ENCODE peak calls at places on chromosomes 6 and 20, in seven cellular contexts. I is lower leg skin, D is tibial nerve, V is ovary, E is prostate gland, H is spleen, F is stomach. C is an unnamed sample.

GRCh38 chr6:75503291-75503690 is 9.7 kb upstream of the FILIP1 start:
- DNase-seq in I (no peak), D (no peak), V (no peak), E (no peak), H (no peak), F (no peak), C (no peak)

GRCh38 chr6:129191275-129191674 is 308.3 kb downstream of the LAMA2 start:
- DNase-seq in I (no peak), D (no peak), V (no peak), E (no peak), H (no peak), F (no peak), C (no peak)

GRCh38 chr6:101129851-101130250 is 248.7 kb upstream of the ASCC3 start:
- DNase-seq in I (no peak), D (no peak), V (no peak), E (no peak), H (no peak), F (no peak), C (no peak)

GRCh38 chr6:144675231-144675861 is 390.2 kb downstream of the UTRN start:
- DNase-seq in I (no peak), D (peak; percentile 21), V (peak; percentile 24), E (no peak), H (no peak), F (no peak), C (no peak)

GRCh38 chr6:44855562-44856494 is 468.3 kb downstream of the CDC5L start:
- DNase-seq in I (no peak), D (no peak), V (no peak), E (no peak), H (no peak), F (no peak), C (no peak)

GRCh38 chr20:44019638-44020335 is 105.1 kb downstream of the TOX2 start:
- DNase-seq in I (no peak), D (no peak), V (no peak), E (no peak), H (no peak), F (no peak), C (no peak)

GRCh38 chr6:137121401-137121997 is 51.9 kb downstream of the IL22RA2 start:
- DNase-seq in I (no peak), D (no peak), V (no peak), E (no peak), H (no peak), F (no peak), C (no peak)

GRCh38 chr6:81241126-81241525 is 511.4 kb downstream of the TENT5A start:
- DNase-seq in I (no peak), D (no peak), V (no peak), E (no peak), H (no peak), F (no peak), C (no peak)

GRCh38 chr20:23349338-23350006 is 1.1 kb upstream of the NXT1 start:
- DNase-seq in I (peak; percentile 40), D (no peak), V (peak; percentile 44), E (no peak), H (no peak), F (no peak), C (no peak)

GRCh38 chr6:107443904-107444267 is 15.5 kb downstream of the PDSS2 start:
- DNase-seq in I (no peak), D (no peak), V (no peak), E (no peak), H (no peak), F (no peak), C (no peak)

GRCh38 chr6:11263185-11263817 is 30.8 kb upstream of the NEDD9 start:
- DNase-seq in I (peak; percentile 36), D (peak; percentile 74), V (peak; percentile 53), E (no peak), H (no peak), F (peak; percentile 75), C (peak; percentile 63)

GRCh38 chr6:113433506-113433991 is 423.6 kb upstream of the MARCKS start:
- DNase-seq in I (peak; percentile 85), D (peak; percentile 70), V (no peak), E (peak; percentile 92), H (no peak), F (peak; percentile 65), C (peak; percentile 56)

GRCh38 chr6:3569817-3570216 is 113.0 kb upstream of the SLC22A23 start:
- DNase-seq in I (no peak), D (no peak), V (no peak), E (no peak), H (no peak), F (no peak), C (no peak)

GRCh38 chr6:164616917-164617524 is 692.4 kb downstream of the C6orf118 start:
- DNase-seq in I (no peak), D (no peak), V (no peak), E (no peak), H (no peak), F (no peak), C (no peak)

GRCh38 chr6:11537229-11538048 is at the start of gene TMEM170B:
- DNase-seq in I (peak; percentile 82), D (peak; percentile 79), V (peak; percentile 97), E (peak; percentile 87), H (peak; percentile 99), F (peak; percentile 95), C (peak; percentile 96)

GRCh38 chr6:143629104-143630080 is 48.4 kb upstream of the PHACTR2 start:
- DNase-seq in I (no peak), D (no peak), V (no peak), E (no peak), H (no peak), F (no peak), C (no peak)

GRCh38 chr6:125547320-125547843 is 202.1 kb upstream of the HEY2 start:
- DNase-seq in I (no peak), D (no peak), V (no peak), E (no peak), H (no peak), F (no peak), C (no peak)

GRCh38 chr6:35727206-35727934 is 9.5 kb upstream of the ARMC12 start:
- DNase-seq in I (peak; percentile 91), D (peak; percentile 88), V (peak; percentile 91), E (peak; percentile 87), H (no peak), F (peak; percentile 76), C (peak; percentile 86)

GRCh38 chr6:113994934-113995342 is 24.0 kb upstream of the HDAC2 start:
- DNase-seq in I (no peak), D (peak; percentile 11), V (no peak), E (peak; percentile 68), H (no peak), F (no peak), C (peak; percentile 47)

GRCh38 chr6:135904666-135905065 is 53.2 kb downstream of the PDE7B start:
- DNase-seq in I (no peak), D (no peak), V (no peak), E (no peak), H (no peak), F (no peak), C (no peak)

DNA sequence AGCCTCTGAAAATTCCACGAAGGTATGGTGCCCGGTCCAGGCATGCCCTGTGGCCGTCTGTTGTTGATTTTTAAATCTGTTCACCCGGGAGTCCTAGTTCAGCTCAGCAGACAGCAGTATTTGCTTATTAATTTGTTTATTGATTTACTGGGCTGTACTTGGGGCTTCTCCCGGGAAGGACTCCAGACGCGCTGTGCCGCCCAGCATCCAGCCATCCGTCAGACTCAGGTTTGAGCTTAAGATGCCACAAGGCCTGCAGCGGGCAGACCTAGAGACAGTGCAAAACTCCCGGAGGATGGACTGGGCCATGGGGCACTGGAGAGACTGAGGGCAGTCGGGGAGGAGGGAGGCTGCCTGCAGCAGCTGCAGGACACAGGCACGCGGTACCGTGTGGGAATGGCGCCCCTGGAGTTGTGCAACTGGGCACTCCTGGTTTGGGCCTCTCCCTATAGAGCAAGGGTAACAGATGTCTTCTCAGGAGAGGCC is 17.3 kb upstream of the CCDC167 start:
- DNase-seq in I (no peak), D (no peak), V (no peak), E (no peak), H (peak; percentile 79), F (no peak), C (no peak)
- H3K4me3 ChIP-seq in I (no peak overlapping the region), D (no peak overlapping the region), V (no peak overlapping the region), E (no peak overlapping the region), H (peak overlapping the region; percentile 34), F (no peak overlapping the region), C (no peak overlapping the region)

GRCh38 chr20:63622096-63622495 is 4.8 kb downstream of the GMEB2 start:
- DNase-seq in I (no peak), D (no peak), V (no peak), E (no peak), H (peak; percentile 64), F (no peak), C (no peak)

GRCh38 chr20:63626424-63627128 is at the start of gene GMEB2:
- DNase-seq in I (peak; percentile 47), D (peak; percentile 54), V (peak; percentile 83), E (peak; percentile 65), H (peak; percentile 95), F (peak; percentile 76), C (peak; percentile 82)

GRCh38 chr20:63622732-63623131 is 4.2 kb downstream of the GMEB2 start:
- DNase-seq in I (no peak), D (no peak), V (no peak), E (no peak), H (peak; percentile 58), F (no peak), C (no peak)

GRCh38 chr20:63625771-63626423 is 1.0 kb downstream of the GMEB2 start:
- DNase-seq in I (no peak), D (no peak), V (peak; percentile 63), E (no peak), H (peak; percentile 91), F (no peak), C (no peak)

DNA sequence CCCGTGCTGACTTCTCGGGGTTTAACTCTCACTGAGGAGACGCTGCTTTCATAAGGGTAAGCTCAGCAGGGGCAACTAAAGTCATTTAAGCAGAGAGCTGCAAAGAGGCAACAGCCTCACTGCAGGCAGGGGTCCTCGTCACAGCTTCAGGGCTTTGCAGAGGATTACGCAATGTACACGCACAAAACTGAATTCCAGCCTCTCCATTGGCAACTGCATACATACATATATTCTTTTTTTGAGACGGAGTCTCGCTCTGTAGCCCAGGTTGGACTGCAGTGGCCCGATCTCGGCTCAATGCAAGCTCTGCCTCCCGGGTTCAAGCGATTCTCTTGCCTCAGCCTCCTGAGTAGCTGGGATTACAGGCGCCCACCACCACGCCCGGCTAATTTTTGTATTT is 2.4 kb downstream of the GMEB2 start:
- DNase-seq in I (no peak), D (no peak), V (no peak), E (no peak), H (peak; percentile 63), F (no peak), C (no peak)
- TF ChIP-seq POLR2A in I (no peak), D (no peak), V (no peak), E (no peak), H (no peak), F (no peak), C (no peak)

DNA sequence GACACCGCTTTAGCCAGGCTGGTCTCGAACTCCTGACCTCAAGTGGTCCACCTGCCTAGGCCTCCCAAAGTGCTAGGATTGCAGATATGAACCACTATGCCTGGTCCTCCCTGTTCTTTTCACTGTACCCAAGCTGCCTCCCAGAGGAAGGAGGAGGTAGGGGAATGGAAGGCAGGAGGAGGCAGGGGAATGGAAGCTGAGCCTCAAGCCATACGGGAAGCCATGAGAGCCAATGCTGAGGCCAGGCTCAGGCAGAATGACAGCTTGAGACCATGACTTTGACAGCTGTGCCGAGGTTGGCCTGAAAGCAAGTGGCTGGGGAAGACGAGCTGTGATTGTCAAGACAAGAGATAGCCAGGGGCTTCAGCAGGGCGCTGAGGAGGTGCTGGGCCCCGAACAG is 13.6 kb upstream of the ZNF335 start:
- DNase-seq in I (no peak), D (no peak), V (no peak), E (no peak), H (no peak), F (no peak), C (no peak)
- TF ChIP-seq CTCF in I (no peak), D (no peak), V (no peak), E (no peak), H (no peak), F (no peak), C (no peak)

GRCh38 chr6:15038013-15038791 is 207.7 kb upstream of the JARID2 start:
- DNase-seq in I (no peak), D (no peak), V (no peak), E (no peak), H (no peak), F (no peak), C (no peak)
- H3K4me3 ChIP-seq in I (no peak overlapping the region), D (no peak overlapping the region), V (no peak overlapping the region), E (no peak overlapping the region), H (no peak overlapping the region), F (no peak overlapping the region), C (no peak overlapping the region)